ENCODE peak calls at places on chromosomes 12 and 14, in six cellular contexts. B is breast epithelium; P is NCI-H774; M is NCI-H1105; Z is stimulated activated CD8-positive, alpha-beta memory T cell treated with anti-CD3 and anti-CD28 coated beads, Interleukin-15, amount 100 ng/mL, for 24 hours; U is Right ventricle myocardium inferior. T is an unnamed sample.
A peak's percentile ranks its signal among the peaks of the same experiment; 100 is the strongest.

GRCh38 chr14:78170203-78170602 is at the start of gene NRXN3:
- DNase-seq in B (no peak), P (no peak), M (peak; percentile 43), Z (no peak), U (no peak), T (no peak)

GRCh38 chr12:121452356-121453021 is 52.6 kb downstream of the RNF34 start:
- DNase-seq in B (peak; percentile 71), P (no peak), M (no peak), Z (no peak), U (no peak), T (no peak)

GRCh38 chr12:102300824-102301461 is 103.3 kb upstream of the PMCH start:
- DNase-seq in B (no peak), P (no peak), M (no peak), Z (no peak), U (no peak), T (no peak)

GRCh38 chr14:74879427-74880180 is 2.1 kb upstream of the DLST start:
- DNase-seq in B (no peak), P (no peak), M (no peak), Z (no peak), U (no peak), T (no peak)

GRCh38 chr12:50052964-50053363 is 4.4 kb upstream of the ASIC1 start:
- DNase-seq in B (no peak), P (no peak), M (no peak), Z (no peak), U (no peak), T (no peak)

GRCh38 chr12:101759396-101760047 is 20.3 kb upstream of the SYCP3 start:
- DNase-seq in B (no peak), P (no peak), M (peak; percentile 9), Z (no peak), U (no peak), T (no peak)

GRCh38 chr12:7542046-7542445 is 38.5 kb upstream of the CD163 start:
- DNase-seq in B (no peak), P (no peak), M (no peak), Z (no peak), U (no peak), T (no peak)

GRCh38 chr14:102225936-102226335 is 79.0 kb downstream of the MOK start:
- DNase-seq in B (no peak), P (no peak), M (no peak), Z (no peak), U (peak; percentile 68), T (no peak)

GRCh38 chr14:54338696-54339317 is 58.0 kb upstream of the CDKN3 start:
- DNase-seq in B (no peak), P (no peak), M (no peak), Z (no peak), U (no peak), T (no peak)

GRCh38 chr14:34078117-34078743 is 127.4 kb upstream of the EGLN3 start:
- DNase-seq in B (no peak), P (no peak), M (no peak), Z (no peak), U (no peak), T (no peak)

GRCh38 chr12:2615665-2616387 is 178.9 kb upstream of the FKBP4 start:
- DNase-seq in B (no peak), P (no peak), M (no peak), Z (no peak), U (no peak), T (no peak)

GRCh38 chr14:85333313-85333712 is 196.6 kb upstream of the FLRT2 start:
- DNase-seq in B (no peak), P (no peak), M (no peak), Z (no peak), U (no peak), T (no peak)

GRCh38 chr12:24975425-24975824 is 26.5 kb upstream of the BCAT1 start:
- DNase-seq in B (no peak), P (no peak), M (no peak), Z (no peak), U (no peak), T (no peak)

GRCh38 chr14:70821916-70822705 is 12.8 kb upstream of the MAP3K9 start:
- DNase-seq in B (no peak), P (no peak), M (peak; percentile 32), Z (peak; percentile 30), U (peak; percentile 77), T (no peak)

GRCh38 chr14:53509227-53509822 is 356.2 kb upstream of the DDHD1 start:
- DNase-seq in B (no peak), P (no peak), M (no peak), Z (no peak), U (peak; percentile 72), T (no peak)

GRCh38 chr14:48125654-48126053 is 450.2 kb upstream of the MDGA2 start:
- DNase-seq in B (no peak), P (no peak), M (no peak), Z (no peak), U (no peak), T (no peak)

GRCh38 chr14:98623806-98624430 is 648.1 kb downstream of the BCL11B start:
- DNase-seq in B (no peak), P (peak; percentile 19), M (peak; percentile 37), Z (no peak), U (no peak), T (no peak)

GRCh38 chr14:25518347-25518746 is 468.4 kb upstream of the STXBP6 start:
- DNase-seq in B (no peak), P (peak; percentile 1), M (no peak), Z (no peak), U (no peak), T (no peak)

GRCh38 chr14:24064091-24064795 is 7.1 kb upstream of the CPNE6 start:
- DNase-seq in B (no peak), P (no peak), M (no peak), Z (no peak), U (no peak), T (no peak)

GRCh38 chr12:101552277-101552676 is 42.5 kb upstream of the MYBPC1 start:
- DNase-seq in B (no peak), P (no peak), M (no peak), Z (no peak), U (no peak), T (no peak)

GRCh38 chr12:51531982-51532497 is 59.0 kb upstream of the SCN8A start:
- DNase-seq in B (peak; percentile 50), P (peak; percentile 84), M (peak; percentile 60), Z (peak; percentile 20), U (no peak), T (no peak)

GRCh38 chr12:101299346-101299745 is 19.4 kb downstream of the UTP20 start:
- DNase-seq in B (no peak), P (no peak), M (no peak), Z (no peak), U (no peak), T (no peak)

GRCh38 chr12:85951823-85952222 is 77.7 kb downstream of the NTS start:
- DNase-seq in B (no peak), P (no peak), M (no peak), Z (no peak), U (no peak), T (no peak)

GRCh38 chr12:113875681-113876080 is 90.4 kb downstream of the RBM19 start:
- DNase-seq in B (no peak), P (peak; percentile 78), M (no peak), Z (no peak), U (no peak), T (no peak)

GRCh38 chr12:108609535-108610335 is 11.9 kb upstream of the TMEM119 start:
- DNase-seq in B (peak; percentile 43), P (no peak), M (no peak), Z (no peak), U (peak; percentile 85), T (no peak)

GRCh38 chr12:107368586-107368985 is 275.2 kb upstream of the CRY1 start:
- DNase-seq in B (no peak), P (no peak), M (no peak), Z (no peak), U (no peak), T (no peak)

GRCh38 chr12:2212971-2213869 is 160.4 kb downstream of the CACNA1C start:
- DNase-seq in B (no peak), P (no peak), M (no peak), Z (no peak), U (no peak), T (no peak)

GRCh38 chr12:99706736-99707473 is 59.4 kb downstream of the GARIN6 start:
- DNase-seq in B (no peak), P (no peak), M (no peak), Z (no peak), U (no peak), T (no peak)

GRCh38 chr12:92735131-92735721 is 32.4 kb downstream of the PLEKHG7 start:
- DNase-seq in B (no peak), P (peak; percentile 79), M (peak; percentile 69), Z (no peak), U (no peak), T (no peak)

GRCh38 chr14:20644520-20644919 is 3.0 kb upstream of the OR6S1 start:
- DNase-seq in B (no peak), P (no peak), M (no peak), Z (no peak), U (no peak), T (no peak)

GRCh38 chr12:11623382-11623781 is 26.1 kb upstream of the ETV6 start:
- DNase-seq in B (no peak), P (no peak), M (no peak), Z (no peak), U (no peak), T (no peak)

GRCh38 chr12:98373019-98373554 is 142.3 kb upstream of the TMPO start:
- DNase-seq in B (no peak), P (peak; percentile 53), M (peak; percentile 60), Z (no peak), U (no peak), T (no peak)

T was measured in GOT3.